ENCODE peak calls at places on chromosomes 2 and 18, in four cellular contexts. P, V, X and D are unnamed samples.

GRCh38 chr2:152686308-152686707 is 31.0 kb downstream of the PRPF40A start:
- DNase-seq in P (no peak), V (no peak), X (no peak), D (no peak)

GRCh38 chr18:47893047-47893446 is 37.4 kb downstream of the SMAD2 start:
- DNase-seq in V (no peak), P (no peak), X (no peak), D (no peak)

GRCh38 chr2:225011585-225011984 is 30.7 kb downstream of the DOCK10 start:
- DNase-seq in V (no peak), X (no peak), P (no peak), D (no peak)

GRCh38 chr2:1704606-1705556 is 39.4 kb downstream of the PXDN start:
- DNase-seq in X (no peak), P (no peak), V (peak; percentile 41), D (no peak)

GRCh38 chr2:112688086-112688880 is 32.5 kb upstream of the NT5DC4 start:
- DNase-seq in X (peak; percentile 44), V (no peak), P (no peak), D (no peak)

GRCh38 chr2:175147196-175147595 is 20.8 kb downstream of the ATF2 start:
- DNase-seq in P (no peak), X (no peak), V (no peak), D (no peak)

GRCh38 chr2:61420986-61421546 is 49.8 kb downstream of the USP34 start:
- DNase-seq in P (no peak), V (no peak), X (no peak), D (no peak)

GRCh38 chr2:169178364-169178763 is 109.0 kb downstream of the DHRS9 start:
- DNase-seq in V (no peak), P (no peak), X (no peak), D (no peak)

GRCh38 chr2:69011611-69012157 is 1.3 kb upstream of the ANTXR1 start:
- DNase-seq in X (no peak), P (no peak), V (no peak), D (no peak)

GRCh38 chr2:36988008-36988407 is 21.7 kb upstream of the STRN start:
- DNase-seq in X (no peak), V (no peak), P (no peak), D (no peak)
- TF ChIP-seq CTCF in X (no peak), V (no peak), P (no peak), D (no peak)

GRCh38 chr2:231191896-231192872 is 6.2 kb upstream of the ARMC9 start:
- DNase-seq in P (no peak), V (peak; percentile 55), X (peak; percentile 62), D (no peak)
- TF ChIP-seq CTCF in P (peak; percentile 14), V (peak; percentile 60), X (peak; percentile 23), D (peak; percentile 37)

GRCh38 chr2:201965550-201965949 is 68.1 kb upstream of the FZD7 start:
- DNase-seq in X (no peak), V (no peak), P (no peak), D (no peak)
- TF ChIP-seq CTCF in X (no peak), V (peak; percentile 16), P (peak; percentile 30), D (no peak)

GRCh38 chr2:105330681-105331375 is 1.3 kb upstream of the TGFBRAP1 start:
- DNase-seq in V (no peak), X (peak; percentile 24), P (no peak), D (no peak)

GRCh38 chr2:105328281-105329196 is 996 bp downstream of the TGFBRAP1 start:
- DNase-seq in X (peak; percentile 54), P (no peak), V (no peak), D (no peak)

GRCh38 chr2:105329197-105329554 is 359 bp downstream of the TGFBRAP1 start:
- DNase-seq in X (peak; percentile 38), P (no peak), V (no peak), D (no peak)

GRCh38 chr2:105327690-105328089 is 1.8 kb downstream of the TGFBRAP1 start:
- DNase-seq in P (no peak), V (no peak), X (no peak), D (no peak)

DNA sequence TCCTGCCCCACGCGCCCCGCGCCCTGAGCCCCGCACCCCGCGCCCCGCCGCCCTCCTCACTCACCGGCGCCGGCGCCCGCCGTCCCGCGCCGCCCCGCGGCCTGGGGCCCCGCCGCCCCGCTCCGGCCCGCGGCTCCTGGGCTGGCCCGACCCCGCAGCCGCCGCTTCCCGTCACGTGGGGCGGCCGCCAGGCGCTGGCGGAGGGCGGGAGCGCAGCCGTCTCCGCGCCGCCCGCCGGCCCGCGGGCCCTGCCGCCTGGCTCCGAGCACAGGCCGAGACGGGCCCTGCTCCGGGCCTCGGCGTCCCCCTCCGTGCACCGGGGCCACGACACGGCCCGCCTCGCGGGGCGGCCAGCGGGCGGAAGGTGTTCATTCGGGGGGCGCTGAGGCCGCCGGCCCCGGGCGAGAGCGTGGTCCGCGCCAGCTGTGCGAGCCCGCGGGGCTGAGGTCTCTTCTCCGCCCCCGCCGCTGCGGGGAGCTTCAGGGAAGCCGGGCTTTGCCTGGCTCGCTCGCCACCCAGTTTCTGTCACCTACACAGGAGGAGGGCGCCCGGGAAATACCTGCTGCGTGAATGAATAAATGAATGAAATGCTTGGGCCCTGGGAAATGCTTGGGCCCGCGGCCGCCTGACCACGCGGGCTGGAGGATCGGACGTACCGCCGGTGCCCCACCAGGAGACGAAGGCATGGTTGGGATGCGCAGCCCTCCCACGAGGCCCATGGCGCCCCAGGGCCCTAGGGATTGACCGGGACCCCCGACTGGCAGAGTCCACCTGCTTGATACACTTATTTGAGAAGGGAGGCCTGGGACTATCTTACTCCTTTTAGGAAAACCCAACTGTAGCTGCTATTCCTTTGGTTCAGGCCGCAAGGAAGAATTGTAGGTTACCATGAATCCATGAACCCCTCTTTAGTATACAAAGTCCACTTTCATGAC is at the start of gene TGFBRAP1:
- DNase-seq in V (peak; percentile 36), X (peak; percentile 48), P (no peak), D (peak; percentile 26)
- TF ChIP-seq CTCF in V (peak; percentile 20), X (no peak), P (no peak), D (no peak)

GRCh38 chr2:231099918-231100317 is 24.9 kb downstream of the HTR2B start:
- DNase-seq in X (peak; percentile 29), V (peak; percentile 44), P (no peak), D (no peak)
- TF ChIP-seq CTCF in X (no peak), V (no peak), P (no peak), D (no peak)

GRCh38 chr2:234975611-234976010 is 23.8 kb downstream of the SH3BP4 start:
- DNase-seq in X (no peak), V (no peak), P (no peak), D (no peak)

GRCh38 chr2:234976479-234977227 is 24.8 kb downstream of the SH3BP4 start:
- DNase-seq in V (no peak), X (no peak), P (no peak), D (no peak)

GRCh38 chr2:234978466-234979203 is 26.8 kb downstream of the SH3BP4 start:
- DNase-seq in X (peak; percentile 61), V (no peak), P (no peak), D (no peak)

GRCh38 chr2:234979204-234980167 is 27.7 kb downstream of the SH3BP4 start:
- DNase-seq in P (no peak), V (no peak), X (no peak), D (no peak)

GRCh38 chr2:234977228-234977679 is 25.4 kb downstream of the SH3BP4 start:
- DNase-seq in X (no peak), P (no peak), V (no peak), D (peak; percentile 71)
- TF ChIP-seq CTCF in X (no peak), P (no peak), V (no peak), D (no peak)

GRCh38 chr2:142585785-142586184 is 291.7 kb upstream of the KYNU start:
- DNase-seq in P (peak; percentile 50), X (no peak), V (no peak), D (no peak)

GRCh38 chr2:142586693-142587432 is 290.6 kb upstream of the KYNU start:
- DNase-seq in V (no peak), P (no peak), X (no peak), D (no peak)

GRCh38 chr2:142581491-142581890 is 296.0 kb upstream of the KYNU start:
- DNase-seq in V (no peak), X (no peak), P (no peak), D (no peak)

GRCh38 chr2:142580691-142581090 is 296.8 kb upstream of the KYNU start:
- DNase-seq in X (no peak), P (no peak), V (no peak), D (no peak)

DNA sequence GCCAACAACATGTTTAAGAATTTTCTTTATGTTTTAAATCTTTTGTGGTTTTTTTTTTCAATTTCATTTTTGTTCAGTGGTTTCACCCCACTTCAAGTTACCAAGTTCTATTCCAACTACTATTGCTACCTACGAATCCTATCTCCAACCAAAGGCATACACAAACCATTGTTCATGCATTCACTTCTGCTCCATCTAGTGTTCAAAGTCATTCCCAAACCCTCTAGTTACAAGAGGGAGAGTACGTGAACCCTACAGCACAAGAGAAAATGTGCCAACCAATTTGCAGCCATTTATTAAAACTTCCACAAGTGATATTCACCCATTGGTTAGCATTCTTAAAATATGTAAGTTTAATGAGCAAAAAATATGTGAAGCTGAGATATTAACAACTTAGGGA is 295.1 kb upstream of the KYNU start:
- DNase-seq in X (no peak), V (no peak), P (no peak), D (no peak)
- TF ChIP-seq CTCF in X (no peak), V (no peak), P (no peak), D (peak; percentile 17)

GRCh38 chr2:47345584-47345913 is 57.4 kb upstream of the MSH2 start:
- DNase-seq in X (no peak), V (no peak), P (no peak), D (no peak)

GRCh38 chr2:47339745-47340541 is 63.0 kb upstream of the MSH2 start:
- DNase-seq in V (no peak), X (peak; percentile 68), P (no peak), D (no peak)

GRCh38 chr2:47346107-47346506 is 56.8 kb upstream of the MSH2 start:
- DNase-seq in X (no peak), P (no peak), V (no peak), D (no peak)

GRCh38 chr2:47346669-47347068 is 56.3 kb upstream of the MSH2 start:
- DNase-seq in P (no peak), V (no peak), X (no peak), D (no peak)

GRCh38 chr2:47344890-47345583 is 57.9 kb upstream of the MSH2 start:
- DNase-seq in P (no peak), X (peak; percentile 95), V (peak; percentile 87), D (peak; percentile 68)
- TF ChIP-seq CTCF in P (no peak), X (peak; percentile 16), V (peak; percentile 61), D (no peak)

GRCh38 chr2:30232027-30232800 is 880 bp downstream of the LBH start:
- DNase-seq in X (peak; percentile 59), V (peak; percentile 44), P (no peak), D (peak; percentile 36)

GRCh38 chr2:30231726-30232026 is 342 bp downstream of the LBH start:
- DNase-seq in P (no peak), X (no peak), V (no peak), D (no peak)

GRCh38 chr2:30229596-30229995 is 1.7 kb upstream of the LBH start:
- DNase-seq in X (no peak), P (no peak), V (no peak), D (no peak)

GRCh38 chr2:30230855-30231725 is at the start of gene LBH:
- DNase-seq in V (peak; percentile 75), P (no peak), X (peak; percentile 81), D (peak; percentile 74)

DNA sequence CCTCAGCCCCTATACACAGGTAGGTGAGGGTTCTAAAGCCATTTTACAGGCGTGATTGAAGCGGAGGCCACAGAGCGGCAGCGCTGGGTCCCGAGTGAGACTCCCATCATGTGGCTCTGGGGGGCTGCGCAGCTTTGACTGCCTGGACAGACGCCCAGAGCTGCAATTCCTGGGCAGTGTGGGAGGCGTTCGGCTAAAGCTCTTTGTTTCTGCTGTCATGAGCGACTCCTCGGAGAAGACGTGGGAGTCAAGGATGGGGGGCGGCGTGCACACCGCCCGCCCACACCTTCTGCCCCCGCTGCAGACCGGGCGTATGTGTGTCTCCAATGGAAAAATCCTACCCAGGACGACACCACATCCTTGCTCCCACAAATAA is 867 bp upstream of the LBH start:
- DNase-seq in V (peak; percentile 20), X (no peak), P (no peak), D (no peak)
- TF ChIP-seq CTCF in V (no peak), X (no peak), P (no peak), D (no peak)